ENCODE peak calls at places on chromosomes 13 and 19, in five cellular contexts. I, T, P, H and X are unnamed samples.

GRCh38 chr13:65095697-65096096 is 2134.4 kb downstream of the PCDH9 start:
- DNase-seq in P (no peak), I (peak), T (no peak), H (no peak), X (no peak)

GRCh38 chr13:50684366-50684765 is 159.1 kb downstream of the DLEU7 start:
- DNase-seq in T (no peak), P (no peak), H (no peak), I (no peak), X (no peak)

GRCh38 chr19:30722236-30722635 is 350.1 kb downstream of the ZNF536 start:
- DNase-seq in P (no peak), T (no peak), H (no peak), I (peak), X (no peak)

GRCh38 chr13:45847554-45848224 is 3.9 kb downstream of the SIAH3 start:
- DNase-seq in T (no peak), H (no peak), I (no peak), P (no peak), X (no peak)

GRCh38 chr19:44576843-44577565 is 36.4 kb upstream of the IGSF23 start:
- DNase-seq in P (peak), H (peak), T (peak), I (peak), X (no peak)

GRCh38 chr13:82010780-82011179 is 1669.9 kb upstream of the SPRY2 start:
- DNase-seq in T (no peak), H (no peak), P (no peak), I (no peak), X (no peak)

GRCh38 chr13:20969182-20969581 is 66.6 kb upstream of the XPO4 start:
- DNase-seq in I (no peak), H (no peak), T (no peak), P (peak), X (peak)

GRCh38 chr19:2759965-2760364 is 20.1 kb upstream of the SLC39A3 start:
- DNase-seq in P (no peak), H (no peak), T (no peak), I (no peak), X (no peak)

GRCh38 chr19:18735324-18735723 is 51.8 kb downstream of the CRTC1 start:
- DNase-seq in H (no peak), T (no peak), P (no peak), I (no peak), X (no peak)

GRCh38 chr19:46728693-46729339 is 11.9 kb upstream of the PRKD2 start:
- DNase-seq in I (peak), H (peak), T (peak), P (peak), X (no peak)

GRCh38 chr19:10112895-10113591 is 1.6 kb downstream of the P2RY11 start:
- DNase-seq in P (no peak), I (peak), T (peak), H (peak), X (no peak)

GRCh38 chr13:42137856-42138537 is 89.5 kb downstream of the DGKH start:
- DNase-seq in I (no peak), T (no peak), P (peak), H (no peak), X (no peak)

GRCh38 chr19:35207391-35207871 is 21.1 kb downstream of the FAM187B start:
- DNase-seq in T (no peak), H (no peak), I (no peak), P (no peak), X (no peak)

GRCh38 chr19:36203293-36203692 is 11.2 kb downstream of the ZNF565 start:
- DNase-seq in P (no peak), T (no peak), I (no peak), H (no peak), X (no peak)

GRCh38 chr13:97266328-97266727 is 44.2 kb downstream of the MBNL2 start:
- DNase-seq in P (no peak), H (no peak), T (no peak), I (no peak), X (no peak)

GRCh38 chr13:103157434-103158145 is 91.4 kb upstream of the SLC10A2 start:
- DNase-seq in T (no peak), I (no peak), P (no peak), H (no peak), X (no peak)

GRCh38 chr13:74573654-74574053 is 439.4 kb upstream of the KLF12 start:
- DNase-seq in I (no peak), P (no peak), H (peak), T (no peak), X (no peak)

GRCh38 chr13:96822900-96823299 is 171.4 kb downstream of the OXGR1 start:
- DNase-seq in H (peak), T (peak), I (peak), P (no peak), X (no peak)

GRCh38 chr19:7646426-7646700 is 9.5 kb downstream of the STXBP2 start:
- DNase-seq in H (no peak), T (no peak), P (no peak), I (peak), X (no peak)

GRCh38 chr19:7647156-7647555 is 10.2 kb downstream of the STXBP2 start:
- DNase-seq in H (no peak), T (no peak), P (no peak), I (peak), X (no peak)

GRCh38 chr19:7650148-7650547 is 13.2 kb downstream of the STXBP2 start:
- DNase-seq in P (no peak), I (peak), H (no peak), T (no peak), X (no peak)

GRCh38 chr19:7645656-7646425 is 8.9 kb downstream of the STXBP2 start:
- DNase-seq in P (no peak), T (no peak), I (peak), H (no peak), X (no peak)

DNA sequence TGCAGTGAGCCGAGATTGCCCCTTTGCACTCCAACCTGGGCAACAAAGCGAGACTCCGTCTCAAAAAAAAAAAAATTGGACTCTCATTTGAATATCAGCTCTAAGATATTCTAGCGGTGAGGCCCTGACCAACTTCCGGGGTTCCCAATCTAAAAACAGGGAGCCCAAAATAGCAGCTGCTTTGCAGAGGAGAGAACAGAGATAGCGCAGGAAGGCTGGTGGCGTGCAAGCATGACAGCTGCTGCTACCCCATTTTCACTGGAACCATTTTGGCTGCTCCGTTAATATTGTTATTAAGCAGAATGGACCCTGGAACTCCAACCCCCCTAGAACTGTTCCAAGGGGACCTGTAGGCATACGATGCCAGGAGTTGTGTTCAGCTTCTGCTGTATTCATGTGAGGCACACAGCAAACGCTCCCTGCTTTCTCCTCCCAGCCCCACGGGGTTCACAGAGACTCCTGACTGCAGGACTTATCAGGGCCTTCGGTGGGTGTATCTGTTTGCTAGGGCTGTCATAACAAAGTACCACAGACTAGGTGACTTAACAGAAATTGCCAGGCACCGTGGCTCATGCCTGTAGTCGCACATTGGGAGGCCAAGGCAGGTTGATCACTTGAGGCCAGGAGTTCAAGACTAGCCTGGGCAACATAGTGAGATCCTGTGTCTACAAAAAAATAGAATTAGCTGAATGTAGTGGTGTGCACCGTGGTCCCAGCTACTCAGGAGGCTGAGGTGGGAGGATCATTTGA is 11.5 kb downstream of the STXBP2 start:
- DNase-seq in I (no peak), H (no peak), T (no peak), P (no peak), X (no peak)
- TF ChIP-seq MXI1 in I (no peak), H (no peak), T (no peak), P (no peak), X (no peak)

DNA sequence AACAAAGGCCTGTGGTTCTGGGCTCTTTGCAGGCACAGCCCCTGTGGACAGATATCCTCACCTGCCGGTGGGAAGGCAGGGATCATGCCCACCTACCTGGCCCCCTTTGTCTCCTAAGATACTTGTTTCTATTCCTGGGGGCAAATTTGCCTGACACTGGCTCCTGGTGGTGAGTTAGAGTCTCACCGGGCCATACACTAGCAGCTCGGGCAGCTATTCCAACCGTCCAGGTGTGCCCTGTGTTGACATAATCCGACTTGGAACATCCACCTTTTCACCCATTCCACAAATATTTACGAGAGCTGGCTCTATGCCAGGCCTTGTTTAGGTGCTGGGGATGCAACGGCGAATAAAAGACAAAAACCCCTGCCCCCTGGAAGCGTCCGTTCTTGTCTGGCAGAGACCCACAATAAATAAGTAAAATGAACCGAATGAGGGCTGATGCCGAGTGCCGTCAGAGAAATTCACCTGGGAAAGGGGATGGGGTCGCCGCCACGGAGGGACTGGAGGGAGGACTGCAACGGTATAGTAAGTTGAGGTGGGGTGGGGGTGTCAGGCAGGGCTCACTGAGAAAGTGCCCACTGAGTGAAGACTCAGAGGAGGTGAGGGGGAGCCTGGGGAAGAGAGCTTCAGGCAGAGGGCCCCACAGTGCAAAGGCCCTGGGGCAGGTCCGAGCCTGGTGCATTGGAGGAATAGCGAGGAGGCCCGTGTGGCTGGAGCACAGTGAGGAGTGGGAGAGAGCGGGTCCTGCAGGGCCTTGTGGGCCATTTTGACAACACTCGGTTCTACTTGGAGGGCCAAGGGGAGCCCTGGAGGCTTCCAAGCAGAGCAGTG is 43.2 kb upstream of the RANBP3 start:
- DNase-seq in T (no peak), H (peak), I (no peak), P (no peak), X (no peak)
- TF ChIP-seq MXI1 in T (no peak), H (no peak), I (no peak), P (no peak), X (no peak)

DNA sequence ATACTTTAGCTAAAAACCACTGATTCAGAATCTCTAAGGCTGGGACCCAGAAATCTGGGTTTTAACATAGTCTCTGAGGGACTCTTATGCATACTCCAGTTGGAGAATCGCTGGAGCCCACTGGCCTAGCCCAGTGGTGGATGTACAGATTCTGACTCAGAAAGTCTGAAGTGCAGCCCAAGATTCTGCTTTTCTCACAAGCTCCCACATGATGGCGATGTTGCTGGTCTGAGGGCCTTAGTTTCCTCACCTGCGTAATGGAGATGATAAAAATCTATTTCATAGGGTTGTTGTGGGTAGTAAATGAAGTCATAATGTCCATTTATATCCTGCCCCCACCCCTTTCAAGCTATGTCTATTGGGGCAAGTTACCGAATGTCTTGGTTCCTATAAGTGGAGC is 7.7 kb upstream of the CDADC1 start:
- DNase-seq in I (no peak), T (no peak), P (peak), H (peak), X (no peak)
- TF ChIP-seq MXI1 in I (no peak), T (no peak), P (no peak), H (no peak), X (no peak)

DNA sequence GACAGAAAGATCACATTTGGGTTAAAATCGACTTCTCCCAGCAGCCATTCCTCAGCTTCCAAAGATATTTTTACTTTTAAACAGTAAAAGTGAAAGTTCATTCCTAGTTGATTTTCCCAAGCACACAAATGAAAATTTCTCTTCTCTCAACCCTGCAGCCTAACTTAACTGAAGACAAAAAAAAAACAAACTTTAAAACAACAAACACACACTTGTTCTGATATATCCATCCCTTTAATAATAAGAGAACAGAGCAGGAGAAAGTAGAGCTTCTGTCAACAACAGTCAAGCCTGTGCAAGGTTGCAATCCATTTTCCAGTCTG is 72.9 kb downstream of the STK24 start:
- DNase-seq in T (no peak), I (no peak), P (no peak), H (no peak), X (no peak)
- TF ChIP-seq MXI1 in T (no peak), I (no peak), P (no peak), H (no peak), X (no peak)

DNA sequence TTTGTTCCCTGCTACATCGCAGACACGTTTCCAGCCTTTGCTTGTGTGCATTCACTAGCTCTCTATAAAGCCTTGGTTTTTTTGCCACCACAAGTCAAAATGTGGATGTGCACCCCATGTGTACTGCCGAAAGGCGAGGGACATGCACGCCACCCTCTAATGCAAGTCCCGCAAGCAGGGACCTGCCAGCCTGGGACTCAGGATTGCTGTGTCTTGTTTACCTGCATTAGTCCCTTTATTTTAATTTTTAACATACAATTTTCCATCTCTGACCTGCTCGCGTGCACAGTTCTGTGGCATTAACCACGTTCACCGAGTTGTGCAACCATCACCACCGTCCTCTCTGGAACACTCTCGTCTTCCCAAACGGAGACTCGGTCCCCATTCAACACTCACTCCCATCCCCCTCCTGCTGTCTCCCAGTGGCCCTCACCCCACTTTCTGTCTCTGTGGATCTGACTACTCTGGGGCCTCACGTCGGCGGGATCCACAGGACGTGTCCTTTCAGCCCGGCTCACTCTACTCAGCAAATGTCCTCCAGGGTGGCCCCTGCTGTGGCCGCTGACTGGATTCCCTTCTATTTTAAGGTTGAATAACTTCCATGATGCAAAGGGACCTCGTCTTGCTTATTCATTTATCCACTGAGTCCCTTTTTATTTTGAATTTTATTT is 58.4 kb downstream of the RASA3 start:
- DNase-seq in T (no peak), I (no peak), H (no peak), P (no peak), X (no peak)
- TF ChIP-seq MXI1 in T (no peak), I (no peak), H (no peak), P (no peak), X (no peak)

DNA sequence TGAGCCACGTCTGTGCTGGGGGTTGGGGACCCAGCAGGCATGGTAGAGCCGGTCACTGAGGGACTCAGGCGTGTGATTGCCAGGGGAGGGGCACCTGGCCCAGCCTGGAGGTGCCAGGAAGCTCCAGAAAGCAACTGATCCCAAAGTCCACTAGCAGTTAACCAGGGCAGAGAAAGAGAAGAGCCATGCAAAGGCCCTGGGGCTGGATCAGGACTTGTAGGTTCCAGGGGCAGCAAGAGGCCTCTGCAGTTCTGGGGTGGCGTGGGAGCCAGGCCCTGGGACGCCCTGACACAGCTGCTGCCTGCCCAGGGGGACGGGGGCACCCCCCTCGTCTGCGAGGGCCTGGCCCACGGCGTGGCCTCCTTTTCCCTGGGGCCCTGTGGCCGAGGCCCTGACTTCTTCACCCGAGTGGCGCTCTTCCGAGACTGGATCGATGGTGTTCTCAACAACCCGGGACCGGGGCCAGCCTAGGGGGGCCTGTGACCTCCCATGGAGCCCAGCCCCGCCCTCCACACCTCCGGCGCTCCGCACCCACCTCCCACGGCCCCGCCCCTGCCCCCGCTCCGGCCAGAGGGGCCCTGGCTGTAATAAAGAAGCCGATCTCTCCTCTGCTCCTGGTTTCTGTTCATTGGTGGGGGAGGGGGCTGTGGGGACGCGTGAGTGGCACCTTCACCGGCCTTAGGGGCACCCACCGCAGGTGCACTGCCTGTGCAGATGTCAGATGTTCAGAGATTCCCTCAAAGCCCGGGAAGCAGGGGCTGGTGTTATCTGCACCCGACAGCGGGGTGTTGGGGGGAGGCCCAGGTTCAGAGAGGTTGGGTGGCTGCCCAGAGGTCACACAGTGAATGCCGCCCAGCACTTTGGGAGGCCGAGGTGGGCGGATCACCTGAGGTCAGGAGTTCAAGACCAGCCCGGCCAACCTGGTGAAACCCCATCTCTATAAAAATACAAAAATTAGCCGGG is 4.1 kb downstream of the AZU1 start:
- DNase-seq in T (peak), P (no peak), I (no peak), H (no peak), X (no peak)
- TF ChIP-seq MXI1 in T (no peak), P (no peak), I (no peak), H (no peak), X (no peak)

GRCh38 chr19:7916137-7916907 is 1.7 kb downstream of the TGFBR3L start:
- DNase-seq in P (no peak), H (no peak), I (peak), T (no peak), X (no peak)
- TF ChIP-seq MXI1 in P (no peak), H (no peak), I (no peak), T (no peak), X (no peak)